ENCODE peak calls at places on chromosome 6, in six cellular contexts. J, R, X, C, N and A are unnamed samples. For H3K79me1, the result is how much of the 10 kb centered on the place peaks cover.

GRCh38 chr6:143157146-143157545 is 96.5 kb downstream of the AIG1 start:
- DNase-seq in J (no peak), R (no peak), X (no peak), C (no peak), N (no peak), A (peak)

GRCh38 chr6:17714879-17715860 is 8.4 kb upstream of the NUP153 start:
- DNase-seq in J (peak), R (no peak), X (no peak), C (no peak), N (peak), A (peak)

GRCh38 chr6:166575190-166575589 is 11.3 kb downstream of the RAMACL start:
- DNase-seq in J (no peak), R (no peak), X (no peak), C (no peak), N (no peak), A (no peak)

GRCh38 chr6:78749326-78749725 is 118.0 kb upstream of the IRAK1BP1 start:
- DNase-seq in J (no peak), R (no peak), X (no peak), C (no peak), N (peak), A (no peak)

GRCh38 chr6:8619853-8620252 is 184.5 kb upstream of the SLC35B3 start:
- DNase-seq in J (no peak), R (no peak), X (no peak), C (no peak), N (no peak), A (no peak)

GRCh38 chr6:150492941-150493340 is 106.7 kb upstream of the PLEKHG1 start:
- DNase-seq in J (no peak), R (no peak), X (no peak), C (no peak), N (no peak), A (no peak)

GRCh38 chr6:146357578-146358340 is 185.9 kb upstream of the RAB32 start:
- DNase-seq in J (peak), R (no peak), X (no peak), C (no peak), N (peak), A (no peak)

GRCh38 chr6:31624070-31624469 is 3.6 kb downstream of the PRRC2A start:
- DNase-seq in J (no peak), R (no peak), X (no peak), C (no peak), N (no peak), A (no peak)

GRCh38 chr6:6736753-6737654 is 148.5 kb downstream of the LY86 start:
- DNase-seq in J (no peak), R (no peak), X (no peak), C (peak), N (no peak), A (peak)

GRCh38 chr6:121522771-121523386 is 87.4 kb downstream of the GJA1 start:
- DNase-seq in J (peak), R (no peak), X (no peak), C (no peak), N (peak), A (no peak)
- H3K27ac ChIP-seq in J (peak), R (no peak), X (no peak), C (no peak), N (peak), A (no peak)

GRCh38 chr6:161414180-161414579 is 140.3 kb upstream of the AGPAT4 start:
- DNase-seq in J (no peak), R (no peak), X (no peak), C (no peak), N (no peak), A (no peak)
- H3K79me1 ChIP-seq in J (under half), R (under half), X (under half), C (under half), N (under half), A (under half)

GRCh38 chr6:33787336-33787953 is 1.5 kb downstream of the LEMD2 start:
- DNase-seq in J (peak), R (no peak), X (no peak), C (no peak), N (peak), A (peak)
- H2BK120ac ChIP-seq in J (no peak), R (no peak), X (no peak), C (no peak), N (peak), A (no peak)

GRCh38 chr6:158249437-158249836 is 62.8 kb upstream of the TULP4 start:
- DNase-seq in J (no peak), R (no peak), X (no peak), C (no peak), N (no peak), A (no peak)
- H3K27ac ChIP-seq in J (no peak), R (no peak), X (no peak), C (no peak), N (no peak), A (no peak)

DNA sequence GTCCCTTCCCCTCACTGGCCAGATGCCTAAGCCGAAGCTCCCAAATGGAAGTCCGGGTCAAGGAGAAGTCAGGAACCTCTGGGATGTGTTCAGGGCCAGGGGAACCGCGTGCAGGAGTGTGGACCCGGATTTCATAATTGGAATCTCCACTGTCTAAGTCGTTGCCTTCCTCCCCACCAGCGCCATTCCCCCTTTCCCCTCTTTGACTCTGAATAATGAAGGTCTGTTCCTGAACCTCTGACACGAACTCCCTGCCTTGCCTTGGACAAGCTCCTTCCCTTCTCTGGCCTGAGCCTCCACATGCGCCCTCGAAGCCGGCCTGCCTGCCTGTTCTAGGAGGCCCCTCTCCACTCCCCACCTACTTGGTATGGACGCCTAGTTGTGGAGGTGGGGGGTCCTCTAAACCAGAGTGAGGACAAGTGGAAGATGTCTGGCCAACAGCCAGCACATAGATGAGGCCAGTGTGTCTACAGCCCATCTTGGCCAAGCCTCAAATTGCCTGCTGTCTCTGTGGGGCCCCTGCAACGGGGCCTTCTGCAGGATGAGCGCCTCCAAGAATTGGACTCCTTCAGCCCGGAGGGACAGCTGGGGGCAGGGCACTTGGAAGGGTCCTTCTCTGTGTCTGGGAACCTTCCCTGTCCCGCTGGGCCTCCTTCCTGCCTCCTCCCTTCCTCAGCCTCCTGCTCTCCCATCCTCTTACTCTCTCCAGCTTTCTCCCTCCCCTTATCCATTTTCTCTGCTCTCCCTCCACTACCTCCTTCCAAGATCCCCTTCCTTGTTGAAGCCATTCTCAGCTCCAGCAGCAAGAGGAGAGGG is 1.5 kb downstream of the MDFI start:
- DNase-seq in J (no peak), R (no peak), X (no peak), C (peak), N (no peak), A (peak)
- H3K79me1 ChIP-seq in J (under half), R (under half), X (under half), C (under half), N (under half), A (under half)

GRCh38 chr6:157762636-157763035 is 60.4 kb upstream of the SNX9 start:
- DNase-seq in J (no peak), R (no peak), X (no peak), C (peak), N (no peak), A (peak)
- H2BK120ac ChIP-seq in J (no peak), R (no peak), X (no peak), C (no peak), N (no peak), A (peak)

GRCh38 chr6:46215777-46216176 is 45.0 kb upstream of the ENPP5 start:
- DNase-seq in J (no peak), R (no peak), X (no peak), C (no peak), N (no peak), A (no peak)

GRCh38 chr6:46216879-46217278 is 46.1 kb upstream of the ENPP5 start:
- DNase-seq in J (no peak), R (no peak), X (no peak), C (no peak), N (no peak), A (no peak)

GRCh38 chr6:46218457-46218856 is 47.7 kb upstream of the ENPP5 start:
- DNase-seq in J (no peak), R (no peak), X (no peak), C (no peak), N (no peak), A (no peak)

GRCh38 chr6:46219661-46220060 is 48.9 kb upstream of the ENPP5 start:
- DNase-seq in J (no peak), R (no peak), X (no peak), C (no peak), N (no peak), A (no peak)

GRCh38 chr6:46217671-46218131 is 46.9 kb upstream of the ENPP5 start:
- DNase-seq in J (no peak), R (no peak), X (no peak), C (no peak), N (no peak), A (no peak)
- H3K27ac ChIP-seq in J (no peak), R (no peak), X (no peak), C (no peak), N (no peak), A (no peak)

GRCh38 chr6:35496036-35496850 is 636 bp downstream of the TEAD3 start:
- DNase-seq in J (no peak), R (peak), X (no peak), C (no peak), N (no peak), A (peak)

GRCh38 chr6:35499372-35499771 is 2.5 kb upstream of the TEAD3 start:
- DNase-seq in J (no peak), R (no peak), X (no peak), C (no peak), N (no peak), A (no peak)

GRCh38 chr6:35496851-35497570 is at the start of gene TEAD3:
- DNase-seq in J (peak), R (peak), X (no peak), C (peak), N (peak), A (peak)

GRCh38 chr6:35498407-35499045 is 1.6 kb upstream of the TEAD3 start:
- DNase-seq in J (no peak), R (no peak), X (no peak), C (no peak), N (no peak), A (peak)

GRCh38 chr6:35497571-35498406 is 910 bp upstream of the TEAD3 start:
- DNase-seq in J (peak), R (peak), X (no peak), C (peak), N (peak), A (peak)
- H3K79me1 ChIP-seq in J (under half), R (under half), X (under half), C (under half), N (under half), A (under half)

DNA sequence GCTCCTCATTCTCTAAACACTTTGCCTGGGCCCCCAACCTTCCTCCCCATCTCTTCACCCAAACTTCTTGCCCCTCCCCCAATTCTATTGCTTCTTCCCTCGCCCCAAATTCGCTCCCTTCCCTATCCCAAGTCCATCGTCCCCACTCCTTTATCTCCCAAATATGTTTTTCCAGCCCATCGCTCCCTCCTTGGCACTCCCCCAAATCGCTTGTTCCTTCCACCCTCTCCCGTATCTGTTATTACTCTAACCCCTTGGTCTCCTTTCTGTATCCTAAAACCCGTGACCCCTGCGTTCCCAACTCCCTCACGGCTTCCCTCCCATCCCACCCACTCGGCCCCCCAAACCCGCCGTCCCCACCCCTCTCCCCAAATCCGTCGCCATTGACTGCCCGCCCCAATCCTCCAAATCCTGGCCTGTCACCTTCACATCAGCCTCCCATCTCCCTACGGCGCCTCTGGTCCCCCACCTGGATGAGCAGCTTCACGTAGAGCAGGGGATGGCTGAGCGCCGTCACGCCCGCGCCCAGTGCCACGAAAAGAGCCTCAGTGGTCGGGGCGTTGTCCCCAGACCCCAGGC is 523 bp downstream of the MTCH1 start:
- DNase-seq in J (no peak), R (no peak), X (no peak), C (no peak), N (no peak), A (no peak)
- H2BK120ac ChIP-seq in J (peak), R (no peak), X (no peak), C (peak), N (peak), A (no peak)